ENCODE peak calls at places on chromosome 16, in four cellular contexts. K, A, J and X are unnamed samples.

GRCh38 chr16:21101631-21102420 is 48.8 kb downstream of the DNAH3 start:
- DNase-seq in K (peak; percentile 50), A (peak; percentile 20), J (no peak), X (no peak)

GRCh38 chr16:57475711-57476339 is 10.5 kb downstream of the DOK4 start:
- DNase-seq in K (peak; percentile 77), A (peak; percentile 33), J (peak; percentile 91), X (no peak)

GRCh38 chr16:84520778-84521770 is 16.6 kb upstream of the MEAK7 start:
- DNase-seq in K (no peak), A (no peak), J (no peak), X (no peak)

GRCh38 chr16:74997042-74997491 is 1.8 kb upstream of the ZNRF1 start:
- DNase-seq in K (no peak), A (no peak), J (no peak), X (no peak)

GRCh38 chr16:12082207-12082606 is 105.7 kb downstream of the SNX29 start:
- DNase-seq in K (no peak), A (no peak), J (no peak), X (no peak)

GRCh38 chr16:72355561-72355960 is 183.6 kb upstream of the PMFBP1 start:
- DNase-seq in K (no peak), A (peak; percentile 51), J (no peak), X (no peak)

GRCh38 chr16:22623351-22623781 is 112.7 kb downstream of the NPIPB5 start:
- DNase-seq in K (no peak), A (no peak), J (no peak), X (no peak)

GRCh38 chr16:53435066-53435688 is 906 bp downstream of the RBL2 start:
- DNase-seq in K (peak; percentile 85), A (peak; percentile 89), J (peak; percentile 74), X (peak; percentile 73)

GRCh38 chr16:81556715-81557284 is 112.2 kb downstream of the CMIP start:
- DNase-seq in K (no peak), A (no peak), J (no peak), X (no peak)

GRCh38 chr16:84370723-84371552 is 2.6 kb downstream of the ATP2C2 start:
- DNase-seq in K (no peak), A (no peak), J (no peak), X (no peak)

GRCh38 chr16:75624921-75625334 is 1.8 kb upstream of the ADAT1 start:
- DNase-seq in K (peak; percentile 13), A (peak; percentile 63), J (peak; percentile 61), X (no peak)

GRCh38 chr16:85194528-85195270 is 82.4 kb upstream of the CIBAR2 start:
- DNase-seq in K (no peak), A (no peak), J (no peak), X (no peak)

GRCh38 chr16:82924075-82924854 is 297.5 kb downstream of the CDH13 start:
- DNase-seq in K (no peak), A (no peak), J (no peak), X (no peak)

GRCh38 chr16:13772782-13773181 is 147.2 kb upstream of the ERCC4 start:
- DNase-seq in K (no peak), A (no peak), J (no peak), X (no peak)

GRCh38 chr16:16007743-16008111 is 58.3 kb downstream of the ABCC1 start:
- DNase-seq in K (no peak), A (no peak), J (no peak), X (peak; percentile 85)

GRCh38 chr16:57314161-57314785 is 29.8 kb upstream of the PLLP start:
- DNase-seq in K (no peak), A (no peak), J (no peak), X (no peak)

GRCh38 chr16:27154573-27155521 is 48.5 kb upstream of the KDM8 start:
- DNase-seq in K (peak; percentile 60), A (peak; percentile 21), J (peak; percentile 87), X (no peak)

GRCh38 chr16:59698341-59698979 is 964.3 kb upstream of the GOT2 start:
- DNase-seq in K (no peak), A (peak; percentile 32), J (no peak), X (no peak)

GRCh38 chr16:50534556-50534955 is 13.6 kb upstream of the NKD1 start:
- DNase-seq in K (no peak), A (no peak), J (no peak), X (no peak)

GRCh38 chr16:81848306-81848853 is 69.3 kb downstream of the PLCG2 start:
- DNase-seq in K (no peak), A (no peak), J (no peak), X (no peak)

GRCh38 chr16:85027968-85028637 is 508 bp downstream of the KIAA0513 start:
- DNase-seq in K (no peak), A (no peak), J (no peak), X (no peak)

GRCh38 chr16:86363836-86364618 is 146.3 kb upstream of the FOXF1 start:
- DNase-seq in K (no peak), A (no peak), J (no peak), X (no peak)
- TF ChIP-seq RCOR1 in K (no peak), A (no peak), J (no peak), X (no peak)

GRCh38 chr16:4695473-4696171 is 2.3 kb downstream of the NUDT16L1 start:
- DNase-seq in K (no peak), A (no peak), J (no peak), X (no peak)
- TF ChIP-seq POLR2A in K (no peak), A (no peak), J (peak; percentile 13), X (peak; percentile 38)

DNA sequence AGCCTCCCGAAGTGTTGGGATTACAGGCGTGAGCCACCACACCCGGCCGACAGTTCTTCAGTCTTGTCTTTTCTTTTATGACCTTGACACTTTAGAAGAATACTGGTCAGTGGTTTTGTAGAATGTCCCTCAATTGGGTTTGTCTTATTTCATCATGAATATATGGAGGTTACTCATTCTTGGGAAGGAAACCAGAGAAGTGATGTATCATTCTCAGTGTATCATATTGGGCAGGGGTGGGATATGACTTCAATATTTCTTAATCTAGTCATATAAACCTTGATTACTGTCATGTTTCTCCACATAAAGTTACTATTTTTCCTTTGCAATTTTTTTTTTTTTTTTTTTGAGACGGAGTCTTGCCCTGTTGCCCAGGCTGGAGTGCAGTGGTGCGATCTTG is 36.9 kb downstream of the SNTB2 start:
- DNase-seq in K (no peak), A (peak; percentile 79), J (no peak), X (no peak)
- TF ChIP-seq RCOR1 in K (no peak), A (no peak), J (no peak), X (no peak)

DNA sequence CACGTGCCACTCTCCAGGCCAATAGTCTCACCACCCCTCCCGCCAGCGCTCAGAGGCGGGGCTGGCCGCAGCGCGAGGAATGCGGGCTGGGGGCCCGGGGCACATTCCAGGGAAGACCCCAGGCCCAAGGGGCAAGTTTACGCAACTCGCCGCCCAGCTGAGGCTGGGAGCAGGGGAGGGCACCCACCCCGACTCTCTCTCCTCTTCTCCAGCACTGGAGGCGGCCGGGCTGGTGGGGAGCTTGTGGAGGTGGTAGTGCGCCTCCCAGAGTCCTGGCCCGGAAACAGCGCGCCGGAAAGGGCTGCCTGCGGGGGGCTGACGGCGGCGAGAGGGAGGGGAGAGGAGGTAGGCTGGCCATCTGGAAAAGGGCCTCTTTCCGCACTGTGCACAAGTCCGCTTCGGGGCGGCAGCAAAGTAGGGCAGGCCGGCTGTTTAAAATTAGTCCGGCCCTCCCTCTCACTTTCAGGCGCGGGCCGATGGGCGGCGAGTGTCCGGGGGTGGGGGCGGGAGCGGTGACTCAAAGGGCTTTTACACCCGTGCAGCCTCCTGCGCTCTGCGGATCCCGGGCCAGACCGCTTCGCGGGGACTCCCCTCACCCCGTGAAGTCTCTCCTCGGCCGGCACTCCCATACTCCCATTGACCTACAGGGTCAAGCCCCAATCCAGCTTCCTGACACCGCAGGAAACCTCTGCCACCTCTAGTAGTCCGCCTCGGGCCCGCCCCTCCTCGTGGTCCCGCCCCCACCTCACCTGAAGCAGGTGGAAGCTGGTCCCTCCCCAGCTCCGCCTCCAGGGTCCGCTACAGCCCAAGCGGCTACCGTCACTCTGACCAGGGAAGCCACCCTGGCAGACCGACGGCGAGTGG is 968 bp downstream of the FHOD1 start:
- DNase-seq in K (peak; percentile 56), A (peak; percentile 85), J (peak; percentile 67), X (no peak)
- TF ChIP-seq POLR2A in K (peak; percentile 23), A (peak; percentile 39), J (peak; percentile 72), X (peak; percentile 66)

GRCh38 chr16:54957403-54957802 is 26.7 kb downstream of the IRX5 start:
- DNase-seq in K (peak; percentile 38), A (no peak), J (peak; percentile 74), X (no peak)
- TF ChIP-seq RCOR1 in K (no peak), A (no peak), J (no peak), X (no peak)